ENCODE peak calls at places on chromosomes 12 and 14, in seven cellular contexts. R is stomach, C is HCT116, X is sigmoid colon, Q is Panc1, M is suprapubic skin, U is SK-N-SH. L is an unnamed sample.

GRCh38 chr12:116381744-116382455 is 104.4 kb upstream of the MED13L start:
- DNase-seq in R (no peak), C (no peak), X (no peak), Q (no peak), M (no peak), U (no peak), L (no peak)

GRCh38 chr14:104462651-104463630 is 116.6 kb upstream of the C14orf180 start:
- DNase-seq in R (no peak), C (no peak), X (no peak), Q (no peak), M (no peak), U (no peak), L (no peak)

GRCh38 chr12:49369723-49370145 is 2.5 kb downstream of the SPATS2 start:
- DNase-seq in R (peak; percentile 43), C (no peak), X (no peak), Q (no peak), M (no peak), U (peak; percentile 44), L (peak; percentile 55)

GRCh38 chr14:51304956-51305355 is 64.9 kb downstream of the TMX1 start:
- DNase-seq in R (no peak), C (no peak), X (no peak), Q (no peak), M (no peak), U (no peak), L (no peak)

GRCh38 chr12:4962539-4963486 is 53.1 kb downstream of the KCNA1 start:
- DNase-seq in R (no peak), C (no peak), X (no peak), Q (no peak), M (no peak), U (no peak), L (no peak)

GRCh38 chr12:111791507-111791906 is 24.8 kb downstream of the ALDH2 start:
- DNase-seq in R (no peak), C (no peak), X (peak; percentile 69), Q (no peak), M (no peak), U (no peak), L (no peak)

GRCh38 chr12:112750971-112751370 is 40.6 kb upstream of the RPH3A start:
- DNase-seq in R (no peak), C (no peak), X (no peak), Q (no peak), M (no peak), U (no peak), L (no peak)

GRCh38 chr12:111268738-111269572 is 99.9 kb downstream of the PHETA1 start:
- DNase-seq in R (no peak), C (peak; percentile 6), X (no peak), Q (no peak), M (no peak), U (peak; percentile 60), L (no peak)

GRCh38 chr14:93160353-93160801 is 24.3 kb downstream of the MOAP1 start:
- DNase-seq in R (no peak), C (peak; percentile 21), X (no peak), Q (no peak), M (no peak), U (peak; percentile 56), L (no peak)

GRCh38 chr14:50954811-50955372 is 10.6 kb upstream of the PYGL start:
- DNase-seq in R (no peak), C (peak; percentile 23), X (no peak), Q (peak; percentile 45), M (no peak), U (peak; percentile 72), L (peak; percentile 40)

GRCh38 chr12:58420496-58420895 is 479.1 kb downstream of the ATP23 start:
- DNase-seq in R (no peak), C (no peak), X (no peak), Q (no peak), M (no peak), U (no peak), L (no peak)

GRCh38 chr14:36176524-36176923 is at the start of gene PTCSC3:
- DNase-seq in R (no peak), C (no peak), X (no peak), Q (no peak), M (no peak), U (no peak), L (no peak)

GRCh38 chr14:36173161-36173560 is 3.4 kb downstream of the PTCSC3 start:
- DNase-seq in R (no peak), C (no peak), X (no peak), Q (no peak), M (no peak), U (no peak), L (no peak)

GRCh38 chr14:36177489-36177888 is 967 bp upstream of the PTCSC3 start:
- DNase-seq in R (no peak), C (no peak), X (no peak), Q (no peak), M (no peak), U (no peak), L (no peak)

GRCh38 chr14:36171607-36172006 is 4.9 kb downstream of the PTCSC3 start:
- DNase-seq in R (no peak), C (no peak), X (no peak), Q (no peak), M (no peak), U (no peak), L (no peak)

GRCh38 chr14:36174767-36175424 is 1.6 kb downstream of the PTCSC3 start:
- DNase-seq in R (no peak), C (no peak), X (no peak), Q (no peak), M (no peak), U (no peak), L (no peak)
- TF ChIP-seq CTCF in R (no peak), C (no peak), X (no peak), Q (no peak), M (no peak), U (no peak), L (no peak)

DNA sequence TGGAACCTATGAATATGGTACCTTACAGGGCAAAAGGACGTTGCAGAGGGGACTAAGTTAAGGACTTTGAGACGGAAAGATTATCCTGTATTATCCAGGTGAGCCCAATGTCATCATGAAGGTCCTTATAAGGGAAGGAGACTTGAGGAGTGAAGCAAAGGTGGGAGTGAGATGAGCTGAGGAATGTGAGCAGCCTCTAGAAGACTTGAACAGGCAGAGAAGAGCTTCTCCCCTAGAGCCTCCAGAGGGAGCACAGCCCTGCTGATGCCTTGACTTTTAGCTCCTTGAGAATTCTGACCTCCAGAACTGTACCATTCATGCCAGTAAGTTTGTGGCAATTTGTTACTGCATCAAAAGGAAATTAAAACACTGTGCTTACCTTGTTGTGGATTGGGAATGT is 41.8 kb upstream of the DCD start:
- DNase-seq in R (no peak), C (peak; percentile 26), X (no peak), Q (no peak), M (no peak), U (no peak), L (no peak)
- H3K4me3 ChIP-seq in R (no peak overlapping the region), C (no peak overlapping the region), X (no peak overlapping the region), Q (no peak overlapping the region), M (no peak overlapping the region), U (no peak overlapping the region), L (no peak overlapping the region)

GRCh38 chr14:68819260-68819691 is 26.4 kb upstream of the ZFP36L1 start:
- DNase-seq in R (peak; percentile 50), C (peak; percentile 90), X (peak; percentile 88), Q (no peak), M (no peak), U (peak; percentile 5), L (no peak)
- TF ChIP-seq POLR2AphosphoS5 in R (peak; percentile 8), C (peak; percentile 36), X (peak; percentile 77), Q (no peak), M (peak; percentile 67), U (no peak), L (no peak)

GRCh38 chr14:21997300-21997699 is 323.7 kb upstream of the OR4E1 start:
- DNase-seq in R (no peak), C (peak; percentile 31), X (no peak), Q (no peak), M (no peak), U (no peak), L (no peak)
- TF ChIP-seq CTCF in R (no peak), C (peak; percentile 42), X (no peak), Q (peak; percentile 43), M (no peak), U (no peak), L (no peak)

L was measured in HL-60.